ENCODE peak calls at places on chromosomes 13 and 19, in seven cellular contexts. O is GM10248, D is body of pancreas, F is HFFc6, S is colonic mucosa, B is neural crest cell, M is lower leg skin. U is an unnamed sample.

GRCh38 chr19:35045667-35046300 is 4.3 kb downstream of the HPN start:
- DNase-seq in O (peak; percentile 80), D (peak; percentile 43), F (peak; percentile 59), S (no peak), B (no peak), M (no peak), U (no peak)

GRCh38 chr19:39837978-39838377 is 4.0 kb upstream of the DYRK1B start:
- DNase-seq in O (no peak), D (no peak), F (no peak), S (no peak), B (no peak), M (no peak), U (no peak)

GRCh38 chr13:53285896-53286430 is 257.4 kb downstream of the OLFM4 start:
- DNase-seq in O (no peak), D (no peak), F (no peak), S (no peak), B (no peak), M (no peak), U (no peak)

GRCh38 chr13:50594276-50594970 is 249.1 kb downstream of the DLEU7 start:
- DNase-seq in O (peak; percentile 80), D (no peak), F (no peak), S (no peak), B (peak; percentile 18), M (no peak), U (no peak)

GRCh38 chr19:50712833-50713232 is 6.8 kb downstream of the SHANK1 start:
- DNase-seq in O (no peak), D (no peak), F (no peak), S (no peak), B (no peak), M (no peak), U (no peak)

GRCh38 chr13:45055902-45056648 is 64.2 kb upstream of the GTF2F2 start:
- DNase-seq in O (no peak), D (no peak), F (peak; percentile 60), S (peak; percentile 28), B (no peak), M (peak; percentile 31), U (no peak)

GRCh38 chr13:32905063-32905863 is 111.0 kb upstream of the KL start:
- DNase-seq in O (peak; percentile 31), D (no peak), F (no peak), S (no peak), B (no peak), M (no peak), U (no peak)

GRCh38 chr13:105037064-105037463 is 1498.4 kb downstream of the EFNB2 start:
- DNase-seq in O (no peak), D (no peak), F (no peak), S (no peak), B (no peak), M (no peak), U (no peak)

GRCh38 chr13:37602743-37603381 is 4.3 kb upstream of the POSTN start:
- DNase-seq in O (no peak), D (no peak), F (peak; percentile 10), S (no peak), B (no peak), M (no peak), U (no peak)

GRCh38 chr13:49062297-49062896 is 86.7 kb downstream of the FNDC3A start:
- DNase-seq in O (no peak), D (no peak), F (peak; percentile 28), S (no peak), B (no peak), M (no peak), U (no peak)

GRCh38 chr13:46181799-46182490 is at the start of gene LCP1:
- DNase-seq in O (peak; percentile 75), D (peak; percentile 66), F (no peak), S (peak; percentile 41), B (no peak), M (peak; percentile 47), U (no peak)

GRCh38 chr13:19060311-19061002 is 121.2 kb downstream of the TUBA3C start:
- DNase-seq in O (no peak), D (no peak), F (no peak), S (no peak), B (no peak), M (no peak), U (no peak)

GRCh38 chr19:31350693-31351211 is 1.5 kb upstream of the TSHZ3 start:
- DNase-seq in O (no peak), D (peak; percentile 46), F (peak; percentile 36), S (no peak), B (peak; percentile 41), M (no peak), U (peak; percentile 43)

DNA sequence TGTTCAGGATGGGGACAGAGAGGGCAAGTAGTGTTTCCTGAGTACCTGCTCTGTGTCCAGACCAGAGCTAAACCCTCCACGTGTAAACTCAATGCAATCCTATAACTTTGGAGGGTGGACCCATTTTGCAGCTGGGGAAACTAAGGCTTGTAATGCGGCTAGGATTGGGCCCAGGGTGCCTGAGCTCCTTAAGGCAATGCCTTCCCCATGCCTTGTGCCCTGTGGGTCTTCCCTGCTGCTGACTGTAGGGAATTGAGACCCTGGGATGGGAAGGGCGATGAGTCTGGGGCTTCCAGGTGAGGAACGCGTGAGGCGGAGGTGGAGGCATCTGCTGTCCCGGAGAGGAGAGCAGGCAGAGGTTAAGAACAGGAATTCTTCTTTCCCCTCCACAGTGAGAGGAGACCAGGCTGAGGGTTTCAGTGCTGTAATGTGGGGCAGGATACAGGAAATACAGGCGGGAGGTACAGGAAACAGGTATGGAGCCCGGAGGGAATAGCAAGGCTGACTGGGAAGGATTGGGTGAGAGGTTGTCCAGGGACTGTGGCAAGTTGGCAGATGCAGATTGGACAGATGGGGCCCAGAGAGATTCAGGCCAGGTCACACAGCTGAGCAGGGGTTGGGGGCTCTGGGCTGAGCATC is 19.2 kb downstream of the SLC27A1 start:
- DNase-seq in O (no peak), D (no peak), F (no peak), S (no peak), B (no peak), M (no peak), U (no peak)
- TF ChIP-seq CTCF in O (no peak), D (no peak), F (no peak), S (no peak), B (no peak), M (no peak), U (no peak)

GRCh38 chr19:5997371-5997770 is 19.4 kb upstream of the RANBP3 start:
- DNase-seq in O (no peak), D (no peak), F (no peak), S (no peak), B (no peak), M (no peak), U (no peak)
- TF ChIP-seq CTCF in O (no peak), D (no peak), F (peak; percentile 60), S (no peak), B (peak; percentile 25), M (no peak), U (no peak)

GRCh38 chr13:22738357-22738756 is 442.4 kb upstream of the SGCG start:
- DNase-seq in O (no peak), D (no peak), F (no peak), S (no peak), B (no peak), M (no peak), U (no peak)

GRCh38 chr13:22735381-22735995 is 445.3 kb upstream of the SGCG start:
- DNase-seq in O (no peak), D (no peak), F (no peak), S (no peak), B (no peak), M (no peak), U (no peak)

GRCh38 chr13:22740264-22740663 is 440.5 kb upstream of the SGCG start:
- DNase-seq in O (no peak), D (no peak), F (no peak), S (no peak), B (no peak), M (no peak), U (no peak)

GRCh38 chr13:22736084-22736767 is 444.6 kb upstream of the SGCG start:
- DNase-seq in O (no peak), D (no peak), F (no peak), S (no peak), B (no peak), M (no peak), U (no peak)

DNA sequence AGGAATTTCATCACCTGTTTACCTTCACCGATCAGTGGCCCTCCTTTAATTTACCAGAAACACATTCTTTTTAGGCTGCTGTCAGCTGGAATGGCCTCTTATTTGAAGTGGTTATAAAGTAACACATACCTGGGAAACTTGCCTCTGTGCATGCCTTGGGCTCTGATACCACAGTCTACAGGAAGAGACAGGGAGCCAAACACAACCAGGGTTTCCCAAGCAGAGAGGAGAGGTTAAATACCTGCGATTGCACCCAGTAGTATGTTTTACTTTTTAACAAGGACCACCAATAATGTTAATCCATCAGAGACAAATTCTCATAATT is 444.0 kb upstream of the SGCG start:
- DNase-seq in O (no peak), D (no peak), F (no peak), S (no peak), B (no peak), M (no peak), U (no peak)
- TF ChIP-seq CTCF in O (no peak), D (no peak), F (no peak), S (no peak), B (no peak), M (no peak), U (no peak)

GRCh38 chr19:1441022-1441426 is 2.8 kb downstream of the RPS15 start:
- DNase-seq in O (no peak), D (no peak), F (no peak), S (no peak), B (no peak), M (no peak), U (no peak)

GRCh38 chr19:1438933-1439358 is 750 bp downstream of the RPS15 start:
- DNase-seq in O (no peak), D (no peak), F (no peak), S (no peak), B (no peak), M (no peak), U (no peak)

GRCh38 chr19:1437609-1438008 is 587 bp upstream of the RPS15 start:
- DNase-seq in O (no peak), D (no peak), F (no peak), S (no peak), B (no peak), M (no peak), U (no peak)

GRCh38 chr19:1440418-1440801 is 2.2 kb downstream of the RPS15 start:
- DNase-seq in O (no peak), D (no peak), F (no peak), S (no peak), B (no peak), M (no peak), U (no peak)

DNA sequence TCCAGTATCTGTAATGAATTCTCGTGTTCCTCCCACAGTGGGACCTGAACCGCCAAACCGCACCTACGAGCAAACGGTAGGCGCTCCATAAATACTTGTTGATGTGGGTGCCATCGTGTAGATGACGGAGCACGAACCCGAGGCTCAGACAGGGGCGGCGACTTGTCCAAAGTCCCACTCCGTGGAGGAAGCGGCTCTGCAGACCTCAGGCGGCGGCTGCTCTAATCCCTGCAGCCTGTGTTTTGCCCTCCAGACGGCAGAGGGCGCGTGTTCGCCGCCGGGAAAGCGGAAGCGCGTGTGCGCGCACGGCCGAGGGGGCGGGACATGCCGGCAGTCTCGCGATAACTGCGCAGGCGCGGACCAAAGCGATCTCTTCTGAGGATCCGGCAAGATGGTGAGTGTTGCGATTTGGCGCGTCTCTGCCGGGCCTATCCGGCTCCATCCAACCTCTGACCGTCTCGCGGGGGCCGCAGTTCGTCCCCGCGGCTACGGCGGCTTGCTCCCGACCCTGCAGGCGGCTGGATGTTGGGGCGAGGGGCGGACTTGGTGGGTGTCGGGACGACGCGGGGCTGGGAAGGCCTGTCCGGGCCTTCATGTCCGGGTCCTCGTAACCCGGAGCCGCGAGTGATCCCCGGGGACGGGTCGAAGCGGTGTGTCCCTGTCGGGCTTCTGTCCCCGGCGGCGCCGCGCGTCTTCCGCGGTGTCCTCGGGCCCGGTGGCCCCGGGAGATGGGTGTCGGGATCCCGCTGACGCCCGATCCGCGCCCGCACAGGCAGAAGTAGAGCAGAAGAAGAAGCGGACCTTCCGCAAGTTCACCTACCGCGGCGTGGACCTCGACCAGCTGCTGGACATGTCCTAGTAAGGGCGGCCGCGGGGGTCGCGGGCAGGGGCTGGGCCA is at the start of gene RPS15:
- DNase-seq in O (peak; percentile 97), D (peak; percentile 95), F (peak; percentile 92), S (peak; percentile 96), B (peak; percentile 95), M (peak; percentile 91), U (peak; percentile 98)
- TF ChIP-seq CTCF in O (peak; percentile 99), D (peak; percentile 98), F (peak; percentile 94), S (peak; percentile 95), B (peak; percentile 90), M (no peak), U (peak; percentile 88)

U was measured in mesothelial cell of epicardium.